ENCODE peak calls at places on chromosomes 13 and 19, in four cellular contexts. V, D, N and C are unnamed samples.
A peak's percentile ranks its signal among the peaks of the same experiment; 100 is the strongest.

GRCh38 chr19:55255618-55256423 is 3.0 kb downstream of the PPP6R1 start:
- DNase-seq in V (no peak), D (peak; percentile 46), N (no peak), C (no peak)

GRCh38 chr19:46975918-46976782 is 43.5 kb upstream of the NPAS1 start:
- DNase-seq in V (peak; percentile 40), D (peak; percentile 34), N (peak; percentile 62), C (peak; percentile 69)

GRCh38 chr13:104962411-104962810 is 1573.1 kb downstream of the EFNB2 start:
- DNase-seq in N (no peak), D (no peak), V (no peak), C (no peak)

GRCh38 chr13:114072421-114072820 is 60.0 kb downstream of the RASA3 start:
- DNase-seq in D (no peak), V (no peak), N (no peak), C (no peak)

GRCh38 chr13:79749985-79750551 is 269.1 kb downstream of the NDFIP2 start:
- DNase-seq in V (peak; percentile 30), D (no peak), N (no peak), C (no peak)

GRCh38 chr19:35249848-35250711 is 1.3 kb downstream of the LSR start:
- DNase-seq in N (peak; percentile 39), V (peak; percentile 7), D (no peak), C (no peak)

GRCh38 chr13:113816925-113817859 is 46.7 kb downstream of the GAS6 start:
- DNase-seq in D (peak; percentile 57), V (peak; percentile 93), N (peak; percentile 94), C (peak; percentile 91)

GRCh38 chr13:75153834-75154233 is 328.1 kb downstream of the TBC1D4 start:
- DNase-seq in V (no peak), N (no peak), D (no peak), C (no peak)

GRCh38 chr19:55005684-55006488 is 32.2 kb downstream of the GP6 start:
- DNase-seq in N (no peak), V (no peak), D (peak; percentile 94), C (peak; percentile 46)

GRCh38 chr13:114140909-114141255 is 8.5 kb upstream of the RASA3 start:
- DNase-seq in V (peak; percentile 7), D (no peak), N (no peak), C (no peak)

GRCh38 chr13:47661076-47661475 is 340.0 kb downstream of the SUCLA2 start:
- DNase-seq in V (no peak), D (no peak), N (no peak), C (no peak)

GRCh38 chr19:2274185-2274711 is 7.7 kb downstream of the PEAK3 start:
- DNase-seq in N (no peak), D (no peak), V (no peak), C (no peak)
- TF ChIP-seq TEAD4 in N (no peak), D (no peak), V (no peak), C (no peak)

GRCh38 chr13:46633416-46633815 is 80.4 kb downstream of the LRCH1 start:
- DNase-seq in N (no peak), V (no peak), D (no peak), C (no peak)
- TF ChIP-seq TEAD4 in N (no peak), V (no peak), D (no peak), C (no peak)

DNA sequence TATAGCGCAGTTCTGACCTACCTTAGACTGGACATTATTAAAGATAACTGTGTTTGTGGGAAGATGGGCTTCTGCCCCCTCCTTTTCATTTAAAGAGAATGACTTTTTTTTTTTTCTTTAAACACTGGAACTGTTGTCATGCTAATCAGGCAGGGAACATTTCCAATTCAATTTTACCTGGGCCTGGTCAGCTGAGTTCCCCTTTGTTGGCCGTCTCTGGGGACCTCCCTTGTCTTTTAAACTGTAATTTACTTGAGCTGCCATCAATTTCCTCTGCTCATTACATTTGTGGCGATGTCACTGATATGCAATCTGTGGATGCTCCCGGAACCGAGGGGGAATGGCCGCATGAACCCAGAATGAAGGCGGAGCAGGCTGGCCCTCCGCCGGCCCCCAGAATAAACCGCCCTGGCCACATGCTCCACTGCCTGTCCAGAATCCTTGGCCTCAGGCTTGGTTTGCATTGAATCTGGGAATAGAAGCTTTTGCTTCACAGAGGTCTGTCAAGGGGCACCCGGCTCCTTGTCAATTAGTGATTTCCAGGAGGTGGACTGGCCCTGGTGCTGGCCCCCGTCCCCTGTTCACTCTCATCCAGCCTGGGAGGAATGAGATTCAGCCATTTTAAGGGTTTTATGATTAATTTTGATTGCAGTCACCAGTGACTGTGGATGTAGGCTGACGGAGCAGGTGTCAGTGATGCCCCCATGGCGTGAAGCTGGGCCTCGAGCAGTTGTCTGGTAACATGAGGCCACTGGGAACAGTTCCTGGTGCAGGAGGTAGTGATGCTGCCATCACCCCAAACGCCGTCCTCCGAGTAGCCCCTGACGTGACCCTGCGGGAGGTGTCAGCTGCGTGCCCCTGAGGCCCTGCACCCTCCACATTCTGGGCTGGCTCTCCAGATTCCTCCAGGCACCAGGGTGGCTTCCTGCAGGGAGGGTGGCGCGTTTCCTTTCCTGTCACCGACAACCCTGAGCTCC is 276.9 kb downstream of the TEX29 start:
- DNase-seq in V (no peak), N (no peak), D (no peak), C (no peak)
- TF ChIP-seq TEAD4 in V (no peak), N (no peak), D (no peak), C (no peak)

GRCh38 chr19:33444238-33444992 is 70.9 kb downstream of the CEBPG start:
- DNase-seq in N (no peak), V (no peak), D (no peak), C (no peak)

GRCh38 chr19:33443638-33444195 is 70.2 kb downstream of the CEBPG start:
- DNase-seq in V (no peak), N (no peak), D (no peak), C (no peak)

GRCh38 chr19:33445752-33446070 is 72.2 kb downstream of the CEBPG start:
- DNase-seq in D (no peak), N (no peak), V (peak; percentile 2), C (no peak)

GRCh38 chr19:33446156-33446917 is 72.8 kb downstream of the CEBPG start:
- DNase-seq in N (no peak), D (no peak), V (peak; percentile 5), C (no peak)

DNA sequence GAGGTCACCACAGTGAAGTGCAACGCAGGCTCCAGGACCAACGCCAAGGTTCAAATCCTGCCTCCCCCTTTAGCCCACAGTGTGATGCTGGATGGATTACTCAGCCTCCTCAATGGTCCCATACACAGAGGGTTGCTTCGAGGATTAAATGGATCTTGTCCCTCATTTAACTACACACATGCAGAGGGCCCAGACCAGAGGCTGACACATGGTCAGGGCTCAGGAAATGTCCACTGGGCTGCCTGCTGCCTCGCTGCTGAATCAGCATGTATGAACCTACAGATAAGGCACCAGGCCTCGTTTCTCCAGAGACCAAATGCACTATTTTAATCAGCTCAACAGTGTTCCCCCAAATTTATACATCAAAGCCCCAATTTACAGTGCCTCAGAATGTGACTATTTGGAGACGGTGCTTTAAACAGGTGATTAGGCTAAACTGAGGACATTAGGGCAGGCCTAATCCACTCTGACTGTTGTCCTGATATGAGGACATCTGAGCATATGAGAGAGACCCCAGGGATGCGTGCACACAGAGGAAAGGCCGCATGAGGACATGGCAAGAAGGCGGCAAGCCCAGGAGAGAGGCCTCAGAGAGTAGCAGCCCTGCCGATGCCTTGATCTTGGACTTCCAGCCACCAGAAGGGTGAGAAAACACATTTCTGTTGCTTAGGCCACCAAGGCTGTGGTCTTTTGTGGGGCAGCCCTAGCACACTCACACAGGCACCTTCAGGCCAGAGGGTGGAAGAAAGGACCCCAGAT is 71.7 kb downstream of the CEBPG start:
- DNase-seq in D (no peak), N (no peak), V (no peak), C (no peak)
- TF ChIP-seq TEAD4 in D (no peak), N (no peak), V (no peak), C (no peak)

GRCh38 chr19:50695251-50696064 is 24.1 kb downstream of the SHANK1 start:
- DNase-seq in D (peak; percentile 53), V (peak; percentile 61), N (peak; percentile 82), C (peak; percentile 97)
- TF ChIP-seq TEAD4 in D (no peak), V (no peak), N (no peak), C (no peak)

GRCh38 chr13:50760751-50761150 is 82.7 kb downstream of the DLEU7 start:
- DNase-seq in V (no peak), N (no peak), D (no peak), C (no peak)

GRCh38 chr13:50761406-50761805 is 82.1 kb downstream of the DLEU7 start:
- DNase-seq in N (no peak), V (no peak), D (no peak), C (no peak)

GRCh38 chr13:50762969-50763568 is 80.4 kb downstream of the DLEU7 start:
- DNase-seq in V (no peak), N (no peak), D (no peak), C (no peak)

DNA sequence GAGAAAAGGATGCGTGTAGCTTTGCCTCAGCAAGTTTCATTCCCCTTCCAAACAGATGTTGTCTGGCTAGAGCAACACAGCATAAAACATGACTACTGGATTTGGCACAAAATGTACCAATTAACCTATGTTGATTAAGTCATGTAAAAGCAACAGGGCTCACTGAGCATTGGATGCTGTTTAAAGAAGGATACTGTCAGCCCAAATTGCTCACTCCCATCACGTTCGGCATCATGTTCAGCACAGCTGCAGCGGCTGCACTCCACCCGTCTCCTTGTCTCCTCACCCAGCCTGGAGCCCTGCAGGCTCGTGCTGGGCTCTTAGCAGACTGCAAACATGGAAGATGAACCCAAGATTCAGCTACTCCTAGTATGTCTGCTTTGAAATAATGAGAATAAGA is 77.4 kb downstream of the DLEU7 start:
- DNase-seq in D (no peak), V (no peak), N (no peak), C (no peak)
- TF ChIP-seq TEAD4 in D (no peak), V (no peak), N (no peak), C (no peak)

DNA sequence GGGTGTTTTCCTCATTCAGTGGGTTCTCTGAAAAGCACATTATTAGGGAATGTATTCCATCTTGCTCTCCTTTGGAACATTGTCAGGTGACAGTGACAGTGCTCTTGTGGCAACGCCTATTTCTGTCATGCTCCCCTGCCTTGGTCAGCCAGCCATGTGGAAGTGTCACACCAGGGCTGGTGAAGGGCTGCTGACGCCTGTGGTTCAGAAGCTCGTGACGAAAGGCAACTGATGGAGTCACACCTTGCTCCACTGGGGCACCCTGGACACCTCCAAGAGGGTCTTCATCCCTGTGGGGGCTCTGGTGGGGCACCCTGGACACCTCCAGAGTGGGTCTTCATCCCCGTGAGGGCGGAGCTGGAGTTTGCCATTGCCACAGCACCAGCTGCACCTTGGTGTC is 68.9 kb upstream of the GPR183 start:
- DNase-seq in V (no peak), D (no peak), N (peak; percentile 39), C (no peak)
- TF ChIP-seq TEAD4 in V (no peak), D (no peak), N (no peak), C (no peak)

GRCh38 chr19:39515551-39516191 is 732 bp downstream of the SELENOV start:
- DNase-seq in D (no peak), V (peak; percentile 88), N (no peak), C (no peak)
- TF ChIP-seq TEAD4 in D (no peak), V (no peak), N (no peak), C (no peak)